ENCODE peak calls at places on chromosomes 7 and 10, in nine cellular contexts. O is endodermal cell, N is left ventricle myocardium inferior, A is cardiac fibroblast, B is Calu3, T is neural progenitor cell, Z is astrocyte of the spinal cord, E is AG10803, R is fibroblast of lung. U is an unnamed sample.

GRCh38 chr7:39504963-39505362 is 61.2 kb upstream of the YAE1 start:
- DNase-seq in O (no peak), N (no peak), A (peak; percentile 65), B (peak; percentile 52), T (no peak), Z (peak; percentile 38), E (peak; percentile 17), R (peak; percentile 66), U (no peak)

GRCh38 chr10:47441973-47442750 is 41.8 kb downstream of the ANXA8 start:
- DNase-seq in O (no peak), N (no peak), A (no peak), B (no peak), T (no peak), Z (no peak), E (no peak), R (no peak), U (no peak)

GRCh38 chr10:80465839-80466590 is 11.9 kb downstream of the TSPAN14 start:
- DNase-seq in O (no peak), N (no peak), A (no peak), B (no peak), T (no peak), Z (no peak), E (no peak), R (peak; percentile 30), U (no peak)

GRCh38 chr10:103544657-103545310 is 51.3 kb downstream of the NEURL1 start:
- DNase-seq in O (peak; percentile 42), N (no peak), A (no peak), B (no peak), T (no peak), Z (no peak), E (no peak), R (no peak), U (no peak)

GRCh38 chr10:77408259-77408658 is 229.3 kb downstream of the KCNMA1 start:
- DNase-seq in O (no peak), N (no peak), A (no peak), B (no peak), T (no peak), Z (no peak), E (no peak), R (no peak), U (no peak)

GRCh38 chr10:127196955-127197432 is 603 bp upstream of the INSYN2A start:
- DNase-seq in O (no peak), N (no peak), A (no peak), B (no peak), T (no peak), Z (peak; percentile 13), E (no peak), R (no peak), U (no peak)

GRCh38 chr10:88793747-88794299 is 8.7 kb upstream of the LIPM start:
- DNase-seq in O (no peak), N (no peak), A (peak; percentile 61), B (no peak), T (no peak), Z (peak; percentile 81), E (peak; percentile 25), R (peak; percentile 78), U (no peak)

GRCh38 chr10:3986407-3987141 is 201.6 kb upstream of the KLF6 start:
- DNase-seq in O (no peak), N (no peak), A (no peak), B (no peak), T (no peak), Z (no peak), E (no peak), R (no peak), U (no peak)

GRCh38 chr10:114541081-114541833 is 116.8 kb downstream of the ABLIM1 start:
- DNase-seq in O (no peak), N (peak; percentile 62), A (peak; percentile 52), B (no peak), T (no peak), Z (peak; percentile 89), E (peak; percentile 77), R (peak; percentile 90), U (no peak)

GRCh38 chr7:36280840-36281812 is 108.5 kb upstream of the ANLN start:
- DNase-seq in O (peak; percentile 86), N (peak; percentile 62), A (peak; percentile 81), B (peak; percentile 86), T (peak; percentile 62), Z (peak; percentile 86), E (peak; percentile 76), R (peak; percentile 90), U (no peak)

GRCh38 chr10:74118794-74119193 is 31.8 kb downstream of the AP3M1 start:
- DNase-seq in O (no peak), N (no peak), A (peak; percentile 31), B (no peak), T (no peak), Z (no peak), E (no peak), R (peak; percentile 24), U (no peak)

GRCh38 chr7:631291-631711 is 95.2 kb upstream of the DNAAF5 start:
- DNase-seq in O (no peak), N (no peak), A (no peak), B (no peak), T (no peak), Z (no peak), E (no peak), R (no peak), U (no peak)

GRCh38 chr10:130862626-130863025 is 448.9 kb downstream of the TCERG1L start:
- DNase-seq in O (no peak), N (no peak), A (no peak), B (no peak), T (no peak), Z (no peak), E (no peak), R (no peak), U (peak; percentile 74)

GRCh38 chr10:71366710-71367109 is 30.0 kb upstream of the CDH23 start:
- DNase-seq in O (no peak), N (no peak), A (no peak), B (no peak), T (no peak), Z (no peak), E (no peak), R (no peak), U (no peak)

GRCh38 chr10:82277591-82277990 is 402.6 kb downstream of the NRG3 start:
- DNase-seq in O (no peak), N (no peak), A (peak; percentile 42), B (no peak), T (no peak), Z (no peak), E (peak; percentile 6), R (peak; percentile 39), U (no peak)

GRCh38 chr10:12212454-12212853 is 16.5 kb downstream of the CDC123 start:
- DNase-seq in O (no peak), N (no peak), A (no peak), B (no peak), T (no peak), Z (no peak), E (no peak), R (no peak), U (no peak)

GRCh38 chr10:93376372-93377296 is 105.5 kb downstream of the MYOF start:
- DNase-seq in O (peak; percentile 79), N (no peak), A (peak; percentile 94), B (peak; percentile 54), T (peak; percentile 77), Z (peak; percentile 89), E (peak; percentile 87), R (peak; percentile 88), U (no peak)

GRCh38 chr10:99733366-99733765 is 1.3 kb downstream of the CUTC start:
- DNase-seq in O (no peak), N (no peak), A (no peak), B (no peak), T (peak; percentile 21), Z (no peak), E (peak; percentile 29), R (peak; percentile 31), U (no peak)

GRCh38 chr7:5481241-5482019 is 57.8 kb upstream of the TNRC18 start:
- DNase-seq in O (peak; percentile 61), N (no peak), A (no peak), B (no peak), T (no peak), Z (no peak), E (no peak), R (no peak), U (no peak)

GRCh38 chr7:132899833-132900232 is 182.1 kb downstream of the CHCHD3 start:
- DNase-seq in O (no peak), N (no peak), A (no peak), B (no peak), T (no peak), Z (no peak), E (no peak), R (no peak), U (no peak)
- TF ChIP-seq CTCF in O (peak; percentile 16), N (no peak), A (no peak), B (no peak), T (peak; percentile 15), Z (peak; percentile 12), E (no peak), R (no peak), U (peak; percentile 25)

DNA sequence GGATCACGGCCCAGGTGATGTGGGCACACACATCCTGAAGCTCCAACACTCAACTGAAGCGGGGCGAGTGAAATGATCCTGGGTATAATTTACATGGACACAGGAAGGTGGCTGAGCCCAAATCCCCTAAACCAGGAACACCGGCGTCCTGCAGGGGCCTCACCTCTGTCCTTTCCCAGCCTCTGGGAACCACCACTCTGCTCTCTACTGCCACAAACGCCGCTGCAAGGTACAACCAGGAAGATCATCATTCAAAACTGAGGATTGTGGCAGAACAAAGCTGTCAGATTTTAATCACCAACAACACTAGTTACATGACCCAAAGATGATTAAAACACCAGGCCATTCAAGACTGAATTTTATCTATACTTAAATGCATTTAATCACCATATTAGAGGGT is 104.0 kb downstream of the DIP2C start:
- DNase-seq in O (peak; percentile 70), N (no peak), A (no peak), B (no peak), T (no peak), Z (no peak), E (no peak), R (no peak), U (no peak)
- TF ChIP-seq CTCF in O (peak; percentile 68), N (no peak), A (no peak), B (no peak), T (peak; percentile 32), Z (no peak), E (no peak), R (no peak), U (no peak)

GRCh38 chr10:119030421-119031250 is 1.1 kb downstream of the NANOS1 start:
- DNase-seq in O (peak; percentile 91), N (peak; percentile 39), A (peak; percentile 49), B (peak; percentile 46), T (peak; percentile 89), Z (peak; percentile 49), E (peak; percentile 34), R (peak; percentile 52), U (peak; percentile 85)
- TF ChIP-seq CTCF in O (peak; percentile 32), N (no peak), A (no peak), B (no peak), T (peak; percentile 21), Z (no peak), E (no peak), R (no peak), U (peak; percentile 10)

GRCh38 chr7:110590415-110590814 is 500.5 kb upstream of the LRRN3 start:
- DNase-seq in O (peak; percentile 67), N (no peak), A (no peak), B (no peak), T (peak; percentile 16), Z (no peak), E (no peak), R (no peak), U (no peak)
- TF ChIP-seq CTCF in O (peak; percentile 71), N (no peak), A (no peak), B (no peak), T (peak; percentile 38), Z (no peak), E (no peak), R (no peak), U (no peak)

GRCh38 chr7:11831727-11832495 is at the start of gene THSD7A:
- DNase-seq in O (peak; percentile 87), N (peak; percentile 42), A (peak; percentile 49), B (peak; percentile 81), T (peak; percentile 78), Z (peak; percentile 51), E (peak; percentile 11), R (peak; percentile 66), U (peak; percentile 86)
- TF ChIP-seq CTCF in O (peak; percentile 40), N (no peak), A (no peak), B (peak; percentile 50), T (peak; percentile 7), Z (no peak), E (no peak), R (no peak), U (peak; percentile 8)